ENCODE peak calls at places on chromosomes 16 and 17, in six cellular contexts. U is AG10803; B is breast epithelium; Y is GM10248; T is cardiac fibroblast; F is stimulated activated CD8-positive, alpha-beta memory T cell treated with anti-CD3 and anti-CD28 coated beads, Interleukin-4, amount 100 ng/mL, for 48 hours. N is an unnamed sample.

GRCh38 chr16:73172621-73173312 is 124.8 kb upstream of the ZFHX3 start:
- DNase-seq in U (peak), B (peak), Y (no peak), T (peak), F (no peak), N (peak)

GRCh38 chr16:60123387-60124023 is 1389.4 kb upstream of the GOT2 start:
- DNase-seq in U (peak), B (no peak), Y (no peak), T (no peak), F (no peak), N (no peak)

GRCh38 chr16:52496051-52496876 is 50.7 kb downstream of the TOX3 start:
- DNase-seq in U (no peak), B (no peak), Y (no peak), T (no peak), F (no peak), N (no peak)

GRCh38 chr17:38585056-38585804 is 20.5 kb downstream of the SRCIN1 start:
- DNase-seq in U (no peak), B (peak), Y (no peak), T (no peak), F (no peak), N (no peak)

GRCh38 chr16:24689128-24689527 is 40.3 kb upstream of the TNRC6A start:
- DNase-seq in U (peak), B (no peak), Y (peak), T (peak), F (no peak), N (peak)

GRCh38 chr17:7354262-7354781 is 634 bp upstream of the TMEM95 start:
- DNase-seq in U (peak), B (no peak), Y (peak), T (peak), F (peak), N (peak)

GRCh38 chr17:80931421-80932265 is 60.0 kb upstream of the CHMP6 start:
- DNase-seq in U (peak), B (no peak), Y (no peak), T (peak), F (no peak), N (peak)

GRCh38 chr17:4715071-4715749 is 4.8 kb downstream of the ARRB2 start:
- DNase-seq in U (no peak), B (no peak), Y (no peak), T (no peak), F (peak), N (no peak)

GRCh38 chr17:40063034-40063765 is 435 bp downstream of the THRA start:
- DNase-seq in U (peak), B (no peak), Y (no peak), T (peak), F (peak), N (no peak)

GRCh38 chr16:10343124-10343760 is 42.6 kb upstream of the ATF7IP2 start:
- DNase-seq in U (no peak), B (no peak), Y (no peak), T (no peak), F (no peak), N (no peak)

GRCh38 chr16:88696441-88696840 is 9.8 kb downstream of the RNF166 start:
- DNase-seq in U (no peak), B (no peak), Y (no peak), T (no peak), F (no peak), N (no peak)

GRCh38 chr17:29620271-29620670 is 2.4 kb downstream of the CORO6 start:
- DNase-seq in U (peak), B (no peak), Y (no peak), T (peak), F (no peak), N (peak)

GRCh38 chr16:695355-696089 is 5.3 kb upstream of the WDR24 start:
- DNase-seq in U (no peak), B (peak), Y (peak), T (no peak), F (peak), N (peak)

GRCh38 chr17:83180996-83181481 is 101.6 kb downstream of the METRNL start:
- DNase-seq in U (no peak), B (peak), Y (no peak), T (no peak), F (peak), N (no peak)

GRCh38 chr17:31598921-31599571 is 207.6 kb downstream of the RAB11FIP4 start:
- DNase-seq in U (no peak), B (no peak), Y (no peak), T (peak), F (no peak), N (peak)

GRCh38 chr16:28591355-28591754 is 5.5 kb downstream of the SULT1A2 start:
- DNase-seq in U (no peak), B (no peak), Y (no peak), T (no peak), F (no peak), N (no peak)

GRCh38 chr16:8686031-8686621 is 11.7 kb downstream of the ABAT start:
- DNase-seq in U (no peak), B (peak), Y (no peak), T (no peak), F (no peak), N (no peak)

GRCh38 chr16:29810699-29811169 is 1.3 kb upstream of the PRRT2 start:
- DNase-seq in U (no peak), B (no peak), Y (no peak), T (no peak), F (no peak), N (no peak)

GRCh38 chr17:39144414-39144813 is 7.0 kb downstream of the PLXDC1 start:
- DNase-seq in U (peak), B (peak), Y (no peak), T (peak), F (no peak), N (peak)

GRCh38 chr16:80065565-80065964 is 465.0 kb upstream of the MAF start:
- DNase-seq in U (no peak), B (no peak), Y (no peak), T (no peak), F (no peak), N (no peak)

GRCh38 chr16:88509749-88510069 is 56.6 kb downstream of the ZFPM1 start:
- DNase-seq in U (no peak), B (no peak), Y (no peak), T (no peak), F (no peak), N (no peak)

GRCh38 chr16:27965801-27966200 is 97.7 kb downstream of the GSG1L start:
- DNase-seq in U (no peak), B (no peak), Y (no peak), T (no peak), F (no peak), N (no peak)

GRCh38 chr16:15854906-15855703 is 1.7 kb downstream of the MYH11 start:
- DNase-seq in U (no peak), B (no peak), Y (no peak), T (no peak), F (no peak), N (no peak)

GRCh38 chr17:29572691-29573557 is 4.4 kb downstream of the TP53I13 start:
- DNase-seq in U (peak), B (peak), Y (peak), T (peak), F (peak), N (peak)

GRCh38 chr17:76686538-76687277 is 24.1 kb downstream of the MXRA7 start:
- DNase-seq in U (no peak), B (no peak), Y (no peak), T (no peak), F (no peak), N (no peak)

GRCh38 chr17:80414803-80415625 is at the start of gene ENDOV:
- DNase-seq in U (peak), B (peak), Y (peak), T (peak), F (peak), N (peak)

GRCh38 chr17:57602896-57603295 is 142.2 kb downstream of the CCDC182 start:
- DNase-seq in U (no peak), B (no peak), Y (no peak), T (no peak), F (no peak), N (no peak)

GRCh38 chr17:50487213-50488096 is 8.8 kb downstream of the RSAD1 start:
- DNase-seq in U (no peak), B (no peak), Y (no peak), T (peak), F (no peak), N (peak)

GRCh38 chr17:8581002-8581658 is 49.4 kb downstream of the MYH10 start:
- DNase-seq in U (no peak), B (no peak), Y (peak), T (no peak), F (no peak), N (no peak)

GRCh38 chr17:36728030-36728991 is 126.9 kb downstream of the MRM1 start:
- DNase-seq in U (no peak), B (no peak), Y (no peak), T (no peak), F (peak), N (no peak)

GRCh38 chr17:41402161-41402560 is 4.8 kb upstream of the KRT31 start:
- DNase-seq in U (peak), B (no peak), Y (no peak), T (no peak), F (no peak), N (peak)

GRCh38 chr17:51121620-51122472 is 1.2 kb upstream of the SPAG9 start:
- DNase-seq in U (peak), B (peak), Y (peak), T (peak), F (peak), N (peak)

GRCh38 chr16:24013733-24014645 is 178.2 kb downstream of the PRKCB start:
- DNase-seq in U (no peak), B (no peak), Y (peak), T (no peak), F (peak), N (peak)

GRCh38 chr16:6193718-6194117 is 1096.1 kb upstream of the EEF2KMT start:
- DNase-seq in U (no peak), B (no peak), Y (no peak), T (peak), F (no peak), N (peak)

GRCh38 chr17:45784583-45785372 is 658 bp downstream of the CRHR1 start:
- DNase-seq in U (no peak), B (no peak), Y (peak), T (no peak), F (peak), N (peak)

GRCh38 chr16:67006930-67007658 is 18.7 kb downstream of the CES4A start:
- DNase-seq in U (peak), B (no peak), Y (no peak), T (peak), F (no peak), N (no peak)

N was measured in Daoy.